ENCODE peak calls at places on chromosomes 2 and 18, in seven cellular contexts. J is heart left ventricle, S is AG04449, T is fibroblast of lung, E is MM.1S, V is body of pancreas, X is pancreas. Q is an unnamed sample.

GRCh38 chr2:88669371-88670214 is 21.9 kb upstream of the RPIA start:
- DNase-seq in J (no peak), S (no peak), T (peak), E (peak), V (peak), X (peak), Q (no peak)

GRCh38 chr2:111161971-111162370 is 41.3 kb downstream of the BCL2L11 start:
- DNase-seq in J (peak), S (no peak), T (no peak), E (no peak), V (peak), X (peak), Q (no peak)

GRCh38 chr2:163877316-163877715 is 141.5 kb upstream of the FIGN start:
- DNase-seq in J (no peak), S (peak), T (peak), E (no peak), V (no peak), X (no peak), Q (peak)

GRCh38 chr2:40123746-40124145 is 328.1 kb downstream of the SLC8A1 start:
- DNase-seq in J (no peak), S (no peak), T (no peak), E (no peak), V (no peak), X (no peak), Q (no peak)

GRCh38 chr2:238967031-238967977 is 119.4 kb downstream of the TWIST2 start:
- DNase-seq in J (no peak), S (no peak), T (no peak), E (no peak), V (no peak), X (no peak), Q (no peak)

GRCh38 chr2:233912799-233913423 is 4.3 kb upstream of the TRPM8 start:
- DNase-seq in J (no peak), S (no peak), T (peak), E (no peak), V (peak), X (no peak), Q (peak)

GRCh38 chr2:55084631-55085030 is 34.4 kb upstream of the RTN4 start:
- DNase-seq in J (no peak), S (no peak), T (no peak), E (no peak), V (no peak), X (no peak), Q (no peak)

GRCh38 chr2:239711911-239712570 is 311.2 kb upstream of the HDAC4 start:
- DNase-seq in J (no peak), S (no peak), T (no peak), E (no peak), V (no peak), X (no peak), Q (no peak)

GRCh38 chr2:127052068-127052770 is 54.7 kb downstream of the BIN1 start:
- DNase-seq in J (peak), S (no peak), T (no peak), E (no peak), V (no peak), X (no peak), Q (no peak)

GRCh38 chr2:189267925-189268579 is 88.5 kb upstream of the COL5A2 start:
- DNase-seq in J (no peak), S (no peak), T (peak), E (no peak), V (no peak), X (no peak), Q (no peak)

GRCh38 chr2:655626-656025 is 21.6 kb downstream of the TMEM18 start:
- DNase-seq in J (no peak), S (no peak), T (peak), E (no peak), V (no peak), X (no peak), Q (no peak)

GRCh38 chr2:138948070-138948539 is 167.9 kb upstream of the NXPH2 start:
- DNase-seq in J (no peak), S (peak), T (peak), E (no peak), V (no peak), X (no peak), Q (peak)

GRCh38 chr2:15038373-15039364 is 406.2 kb downstream of the LRATD1 start:
- DNase-seq in J (no peak), S (no peak), T (peak), E (no peak), V (no peak), X (no peak), Q (no peak)

GRCh38 chr2:162318280-162319222 is at the start of gene IFIH1:
- DNase-seq in J (peak), S (peak), T (peak), E (peak), V (peak), X (peak), Q (peak)

GRCh38 chr2:174959787-174960186 is 45.4 kb downstream of the CHN1 start:
- DNase-seq in J (peak), S (no peak), T (no peak), E (no peak), V (no peak), X (no peak), Q (no peak)

GRCh38 chr2:18050001-18050400 is 171.5 kb downstream of the KCNS3 start:
- DNase-seq in J (no peak), S (no peak), T (no peak), E (no peak), V (no peak), X (no peak), Q (no peak)

GRCh38 chr2:102130651-102130991 is 11.9 kb upstream of the IL1R1 start:
- DNase-seq in J (no peak), S (no peak), T (no peak), E (no peak), V (no peak), X (no peak), Q (no peak)

GRCh38 chr2:226079677-226080076 is 680.2 kb downstream of the NYAP2 start:
- DNase-seq in J (no peak), S (peak), T (peak), E (peak), V (no peak), X (no peak), Q (no peak)

GRCh38 chr2:24530796-24531195 is 39.7 kb downstream of the NCOA1 start:
- DNase-seq in J (no peak), S (no peak), T (no peak), E (no peak), V (no peak), X (no peak), Q (no peak)

GRCh38 chr18:74204543-74205152 is 56.3 kb downstream of the TIMM21 start:
- DNase-seq in J (no peak), S (no peak), T (peak), E (no peak), V (no peak), X (no peak), Q (no peak)

GRCh38 chr2:219175928-219176817 is 552 bp downstream of the CNPPD1 start:
- DNase-seq in J (peak), S (no peak), T (peak), E (peak), V (peak), X (peak), Q (no peak)
- TF ChIP-seq CTCF in J (no peak), S (peak), T (peak), E (no peak), V (peak), X (no peak), Q (peak)

GRCh38 chr2:212414699-212415309 is 123.8 kb downstream of the ERBB4 start:
- DNase-seq in J (no peak), S (no peak), T (peak), E (no peak), V (no peak), X (no peak), Q (no peak)

GRCh38 chr2:212408524-212408923 is 130.1 kb downstream of the ERBB4 start:
- DNase-seq in J (no peak), S (no peak), T (peak), E (no peak), V (no peak), X (no peak), Q (no peak)

GRCh38 chr2:212406716-212407115 is 131.9 kb downstream of the ERBB4 start:
- DNase-seq in J (no peak), S (no peak), T (no peak), E (no peak), V (no peak), X (no peak), Q (no peak)

DNA sequence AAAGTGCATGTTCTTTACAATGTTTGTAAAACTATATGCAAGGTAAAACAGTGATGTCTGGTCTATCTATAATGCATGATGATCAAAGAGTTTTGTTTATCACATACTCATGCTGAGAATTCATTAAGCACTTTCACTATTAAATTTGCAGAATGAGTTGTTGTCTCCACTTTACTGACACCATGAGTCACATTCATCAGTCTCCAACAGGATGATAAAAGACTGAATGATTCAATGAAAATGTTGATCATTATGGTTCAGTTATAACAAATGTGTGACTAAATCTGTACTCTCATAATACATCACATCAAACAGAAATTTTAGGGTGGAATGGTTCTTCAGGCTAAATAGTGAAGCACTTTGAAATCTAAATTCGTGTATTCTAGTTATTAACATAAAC is 129.0 kb downstream of the ERBB4 start:
- DNase-seq in J (no peak), S (no peak), T (peak), E (no peak), V (no peak), X (no peak), Q (no peak)
- H3K4me3 ChIP-seq in J (no peak), S (no peak), T (no peak), E (no peak), V (no peak), X (no peak), Q (no peak)

DNA sequence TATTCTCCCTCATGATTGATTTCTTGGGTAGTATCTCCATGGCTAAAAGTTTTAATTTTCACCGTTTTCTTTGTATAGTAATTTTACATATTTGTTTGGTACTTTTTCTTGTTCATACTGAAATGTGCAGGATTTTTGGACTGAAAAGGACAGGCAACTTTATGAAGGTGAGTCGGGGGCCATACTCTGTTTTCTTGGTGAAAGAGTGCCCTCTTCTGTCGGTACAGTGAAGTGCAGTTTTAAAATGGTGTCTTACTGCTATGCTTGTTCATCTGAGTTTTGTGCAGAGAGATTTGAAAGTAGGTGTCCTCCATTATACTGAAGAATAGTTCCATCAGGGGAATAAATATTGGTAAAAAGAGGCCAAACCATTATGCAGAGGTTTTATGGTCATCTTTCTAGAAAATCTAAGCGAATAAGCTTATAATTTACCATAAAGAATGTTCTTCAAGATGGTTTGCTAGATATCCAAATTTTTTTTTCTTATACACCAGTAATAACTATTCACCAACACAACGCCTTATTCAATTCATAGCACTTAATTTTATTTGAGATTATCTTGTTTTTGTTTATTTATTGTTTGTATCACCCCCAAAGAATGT is 8.7 kb upstream of the SERPINB13 start:
- DNase-seq in J (no peak), S (no peak), T (peak), E (peak), V (peak), X (peak), Q (no peak)
- TF ChIP-seq CTCF in J (peak), S (peak), T (peak), E (peak), V (peak), X (peak), Q (peak)

GRCh38 chr18:44792456-44793080 is 111.9 kb downstream of the SETBP1 start:
- DNase-seq in J (no peak), S (no peak), T (peak), E (no peak), V (no peak), X (no peak), Q (peak)
- H3K4me3 ChIP-seq in J (no peak), S (no peak), T (no peak), E (no peak), V (no peak), X (no peak), Q (no peak)

DNA sequence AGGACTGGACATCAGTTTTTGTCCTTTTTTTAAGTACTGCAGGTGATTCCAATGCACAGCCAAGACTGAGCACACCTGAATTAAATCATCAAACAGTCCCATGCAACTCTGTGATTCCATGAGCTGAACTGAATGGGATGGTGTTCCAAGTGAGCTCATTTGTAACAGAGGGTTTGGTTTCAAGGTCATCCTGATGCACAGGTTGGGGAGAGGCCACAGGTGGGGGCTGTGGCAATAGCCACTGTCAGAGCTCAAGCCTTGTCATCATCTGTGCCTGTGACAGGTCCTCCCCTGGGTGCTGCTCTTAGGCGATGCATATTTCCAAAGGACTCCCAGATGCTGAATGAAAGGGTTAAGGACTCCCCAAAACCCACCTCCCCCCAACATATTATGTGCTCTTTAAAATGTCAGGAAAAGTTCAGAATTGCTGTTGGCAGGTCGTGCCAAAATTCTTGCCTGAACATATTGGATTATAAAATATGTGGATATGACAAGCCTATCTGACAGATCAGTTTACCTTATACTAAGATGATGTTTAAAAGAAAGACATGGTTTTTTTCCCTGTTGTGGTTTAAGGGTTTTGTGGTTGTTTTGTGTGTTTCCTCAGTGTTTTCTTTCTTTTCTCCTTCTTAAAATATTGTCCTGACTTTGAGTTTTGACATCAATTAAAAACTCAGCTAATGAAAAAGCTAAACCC is 263.4 kb upstream of the SIX2 start:
- DNase-seq in J (no peak), S (no peak), T (no peak), E (no peak), V (no peak), X (peak), Q (no peak)
- TF ChIP-seq CTCF in J (no peak), S (no peak), T (no peak), E (no peak), V (no peak), X (no peak), Q (no peak)

GRCh38 chr2:173550143-173550542 is 195.5 kb downstream of the CDCA7 start:
- DNase-seq in J (no peak), S (peak), T (peak), E (no peak), V (no peak), X (no peak), Q (no peak)

GRCh38 chr2:173553589-173553988 is 198.9 kb downstream of the CDCA7 start:
- DNase-seq in J (no peak), S (no peak), T (peak), E (no peak), V (no peak), X (no peak), Q (no peak)

GRCh38 chr2:173552540-173552939 is 197.9 kb downstream of the CDCA7 start:
- DNase-seq in J (no peak), S (no peak), T (no peak), E (no peak), V (no peak), X (no peak), Q (no peak)

GRCh38 chr2:173555833-173556232 is 201.2 kb downstream of the CDCA7 start:
- DNase-seq in J (no peak), S (no peak), T (peak), E (peak), V (no peak), X (no peak), Q (peak)
- H3K4me3 ChIP-seq in J (no peak), S (no peak), T (no peak), E (no peak), V (no peak), X (no peak), Q (no peak)